ENCODE peak calls at places on chromosomes 16 and 17, in five cellular contexts. One of them, this sample, is unnamed.

GRCh38 chr16:65702707-65703402 is 581.0 kb upstream of the CDH11 start:
- DNase-seq in cardiac muscle cell: peak; percentile 6
- DNase-seq in coronary artery: no peak
- DNase-seq in CD4-positive, alpha-beta memory T cell: no peak
- DNase-seq in NCI-H460: no peak
- DNase-seq in this sample: no peak

GRCh38 chr17:59839646-59840328 is 53.0 kb downstream of the TUBD1 start:
- DNase-seq in cardiac muscle cell: no peak
- DNase-seq in NCI-H460: no peak
- DNase-seq in CD4-positive, alpha-beta memory T cell: peak; percentile 15
- DNase-seq in coronary artery: no peak
- DNase-seq in this sample: no peak

GRCh38 chr16:31371619-31372484 is 16.9 kb downstream of the ITGAX start:
- DNase-seq in coronary artery: no peak
- DNase-seq in NCI-H460: no peak
- DNase-seq in CD4-positive, alpha-beta memory T cell: no peak
- DNase-seq in cardiac muscle cell: no peak
- DNase-seq in this sample: no peak

GRCh38 chr17:36938566-36939058 is 1.3 kb downstream of the LHX1 start:
- DNase-seq in coronary artery: no peak
- DNase-seq in cardiac muscle cell: no peak
- DNase-seq in NCI-H460: no peak
- DNase-seq in CD4-positive, alpha-beta memory T cell: peak; percentile 16
- DNase-seq in this sample: no peak

GRCh38 chr17:20922128-20922670 is 120.6 kb downstream of the USP22 start:
- DNase-seq in cardiac muscle cell: no peak
- DNase-seq in coronary artery: no peak
- DNase-seq in CD4-positive, alpha-beta memory T cell: no peak
- DNase-seq in NCI-H460: no peak
- DNase-seq in this sample: no peak

GRCh38 chr17:33277436-33278100 is 15.5 kb downstream of the ASIC2 start:
- DNase-seq in cardiac muscle cell: no peak
- DNase-seq in CD4-positive, alpha-beta memory T cell: no peak
- DNase-seq in NCI-H460: no peak
- DNase-seq in coronary artery: no peak
- DNase-seq in this sample: no peak

GRCh38 chr17:2737693-2738092 is 11.8 kb downstream of the CCDC92B start:
- DNase-seq in NCI-H460: no peak
- DNase-seq in cardiac muscle cell: no peak
- DNase-seq in coronary artery: no peak
- DNase-seq in CD4-positive, alpha-beta memory T cell: no peak
- DNase-seq in this sample: no peak

GRCh38 chr16:49748322-49748721 is 107.6 kb downstream of the ZNF423 start:
- DNase-seq in coronary artery: no peak
- DNase-seq in CD4-positive, alpha-beta memory T cell: no peak
- DNase-seq in cardiac muscle cell: no peak
- DNase-seq in NCI-H460: no peak
- DNase-seq in this sample: no peak

GRCh38 chr17:49990921-49991320 is 4.1 kb downstream of the DLX3 start:
- DNase-seq in coronary artery: peak; percentile 59
- DNase-seq in NCI-H460: no peak
- DNase-seq in cardiac muscle cell: no peak
- DNase-seq in CD4-positive, alpha-beta memory T cell: no peak
- DNase-seq in this sample: no peak

GRCh38 chr16:21233521-21234150 is at the start of gene ANKS4B:
- DNase-seq in cardiac muscle cell: no peak
- DNase-seq in NCI-H460: no peak
- DNase-seq in CD4-positive, alpha-beta memory T cell: no peak
- DNase-seq in coronary artery: no peak
- DNase-seq in this sample: no peak

GRCh38 chr17:514584-514983 is 162.0 kb upstream of the RPH3AL start:
- DNase-seq in CD4-positive, alpha-beta memory T cell: no peak
- DNase-seq in NCI-H460: no peak
- DNase-seq in cardiac muscle cell: no peak
- DNase-seq in coronary artery: no peak
- DNase-seq in this sample: no peak

GRCh38 chr17:55722742-55723487 is at the start of gene TMEM100:
- DNase-seq in cardiac muscle cell: no peak
- DNase-seq in NCI-H460: no peak
- DNase-seq in CD4-positive, alpha-beta memory T cell: no peak
- DNase-seq in coronary artery: no peak
- DNase-seq in this sample: peak; percentile 78

GRCh38 chr17:61574542-61575351 is 16.3 kb downstream of the NACA2 start:
- DNase-seq in cardiac muscle cell: peak; percentile 54
- DNase-seq in coronary artery: no peak
- DNase-seq in NCI-H460: peak; percentile 63
- DNase-seq in CD4-positive, alpha-beta memory T cell: no peak
- DNase-seq in this sample: peak; percentile 27

GRCh38 chr17:70622382-70623260 is 453.3 kb downstream of the KCNJ2 start:
- DNase-seq in CD4-positive, alpha-beta memory T cell: no peak
- DNase-seq in NCI-H460: peak; percentile 56
- DNase-seq in cardiac muscle cell: peak; percentile 47
- DNase-seq in coronary artery: no peak
- DNase-seq in this sample: peak; percentile 31

GRCh38 chr17:30091771-30092170 is 24.8 kb upstream of the NSRP1 start:
- DNase-seq in coronary artery: no peak
- DNase-seq in NCI-H460: no peak
- DNase-seq in CD4-positive, alpha-beta memory T cell: no peak
- DNase-seq in cardiac muscle cell: no peak
- DNase-seq in this sample: peak; percentile 56

GRCh38 chr17:63454915-63455314 is 8.8 kb upstream of the CYB561 start:
- DNase-seq in cardiac muscle cell: no peak
- DNase-seq in CD4-positive, alpha-beta memory T cell: no peak
- DNase-seq in coronary artery: no peak
- DNase-seq in NCI-H460: no peak
- DNase-seq in this sample: no peak

GRCh38 chr16:80387308-80387921 is 153.4 kb upstream of the DYNLRB2 start:
- DNase-seq in CD4-positive, alpha-beta memory T cell: no peak
- DNase-seq in coronary artery: no peak
- DNase-seq in cardiac muscle cell: no peak
- DNase-seq in NCI-H460: no peak
- DNase-seq in this sample: no peak

GRCh38 chr17:6654816-6655731 is 3.5 kb downstream of the C17orf100 start:
- DNase-seq in CD4-positive, alpha-beta memory T cell: no peak
- DNase-seq in coronary artery: no peak
- DNase-seq in NCI-H460: no peak
- DNase-seq in cardiac muscle cell: peak; percentile 34
- DNase-seq in this sample: no peak